ENCODE peak calls at places on chromosomes 16 and 17, in nine cellular contexts. O is PC-3; L is sigmoid colon; B is A673; X is thyroid gland; N is lower leg skin; Q is CD8-positive, alpha-beta T cell; F is stomach; U is prostate gland. E is an unnamed sample.

GRCh38 chr16:17271687-17272086 is 199.1 kb downstream of the XYLT1 start:
- DNase-seq in O (no peak), L (no peak), B (no peak), X (peak), N (no peak), Q (no peak), F (peak), U (no peak), E (no peak)

GRCh38 chr16:67278773-67279295 is 498 bp upstream of the PLEKHG4 start:
- DNase-seq in O (no peak), L (no peak), B (no peak), X (peak), N (no peak), Q (peak), F (no peak), U (no peak), E (no peak)

GRCh38 chr17:21263351-21263750 is 10.1 kb upstream of the NATD1 start:
- DNase-seq in O (peak), L (no peak), B (no peak), X (no peak), N (no peak), Q (no peak), F (no peak), U (no peak), E (no peak)

GRCh38 chr16:49497466-49497865 is 123.9 kb downstream of the C16orf78 start:
- DNase-seq in O (no peak), L (no peak), B (no peak), X (no peak), N (peak), Q (no peak), F (no peak), U (no peak), E (no peak)

GRCh38 chr16:69925311-69925710 is 25.8 kb upstream of the CLEC18A start:
- DNase-seq in O (no peak), L (no peak), B (no peak), X (no peak), N (no peak), Q (no peak), F (no peak), U (no peak), E (no peak)

GRCh38 chr16:19284207-19284606 is 1.3 kb upstream of the CLEC19A start:
- DNase-seq in O (peak), L (no peak), B (peak), X (peak), N (peak), Q (no peak), F (peak), U (peak), E (peak)

GRCh38 chr16:82655315-82655714 is 28.5 kb downstream of the CDH13 start:
- DNase-seq in O (no peak), L (peak), B (peak), X (peak), N (no peak), Q (peak), F (peak), U (no peak), E (no peak)

GRCh38 chr16:28105954-28106353 is 42.4 kb upstream of the GSG1L start:
- DNase-seq in O (no peak), L (no peak), B (no peak), X (no peak), N (peak), Q (no peak), F (no peak), U (no peak), E (no peak)

GRCh38 chr17:46979023-46979870 is at the start of gene RPRML:
- DNase-seq in O (peak), L (no peak), B (peak), X (peak), N (no peak), Q (no peak), F (peak), U (no peak), E (no peak)

GRCh38 chr16:23255000-23255399 is 47.1 kb upstream of the SCNN1B start:
- DNase-seq in O (no peak), L (no peak), B (no peak), X (no peak), N (no peak), Q (no peak), F (no peak), U (no peak), E (no peak)

GRCh38 chr16:46853713-46854443 is 22.9 kb upstream of the C16orf87 start:
- DNase-seq in O (peak), L (peak), B (peak), X (peak), N (peak), Q (peak), F (peak), U (peak), E (no peak)

GRCh38 chr17:77827461-77827968 is 131.0 kb upstream of the TNRC6C start:
- DNase-seq in O (no peak), L (peak), B (no peak), X (no peak), N (no peak), Q (no peak), F (no peak), U (no peak), E (peak)

GRCh38 chr16:27999687-28000086 is 63.8 kb downstream of the GSG1L start:
- DNase-seq in O (peak), L (no peak), B (no peak), X (no peak), N (no peak), Q (no peak), F (no peak), U (no peak), E (no peak)

GRCh38 chr16:3520861-3521260 is 20.1 kb downstream of the CLUAP1 start:
- DNase-seq in O (no peak), L (no peak), B (no peak), X (no peak), N (peak), Q (no peak), F (no peak), U (no peak), E (no peak)

GRCh38 chr17:29179232-29180036 is 764 bp downstream of the MYO18A start:
- DNase-seq in O (peak), L (no peak), B (no peak), X (peak), N (peak), Q (no peak), F (peak), U (peak), E (peak)

GRCh38 chr16:19179890-19180490 is 11.9 kb downstream of the SYT17 start:
- DNase-seq in O (peak), L (peak), B (peak), X (peak), N (peak), Q (peak), F (peak), U (peak), E (no peak)

GRCh38 chr16:90026135-90026534 is 6.9 kb upstream of the DBNDD1 start:
- DNase-seq in O (no peak), L (no peak), B (no peak), X (no peak), N (no peak), Q (no peak), F (no peak), U (no peak), E (no peak)

GRCh38 chr16:90031931-90032663 is 12.8 kb upstream of the DBNDD1 start:
- DNase-seq in O (no peak), L (no peak), B (peak), X (no peak), N (no peak), Q (no peak), F (no peak), U (no peak), E (no peak)

GRCh38 chr17:76880268-76880667 is 12.1 kb downstream of the MGAT5B start:
- DNase-seq in O (no peak), L (no peak), B (no peak), X (no peak), N (no peak), Q (no peak), F (no peak), U (no peak), E (no peak)

GRCh38 chr16:30558789-30559377 is 709 bp upstream of the ZNF764 start:
- DNase-seq in O (no peak), L (no peak), B (no peak), X (no peak), N (no peak), Q (no peak), F (no peak), U (no peak), E (no peak)

GRCh38 chr16:30559690-30560089 is 1.5 kb upstream of the ZNF764 start:
- DNase-seq in O (no peak), L (no peak), B (no peak), X (no peak), N (no peak), Q (no peak), F (no peak), U (no peak), E (no peak)

GRCh38 chr16:30557397-30557949 is 701 bp downstream of the ZNF764 start:
- DNase-seq in O (no peak), L (peak), B (no peak), X (no peak), N (no peak), Q (no peak), F (no peak), U (no peak), E (no peak)

GRCh38 chr16:30555848-30556473 is 2.2 kb downstream of the ZNF764 start:
- DNase-seq in O (no peak), L (no peak), B (no peak), X (no peak), N (no peak), Q (no peak), F (no peak), U (no peak), E (no peak)

GRCh38 chr16:30557950-30558788 is at the start of gene ZNF764:
- DNase-seq in O (peak), L (peak), B (peak), X (peak), N (peak), Q (peak), F (peak), U (peak), E (peak)
- TF ChIP-seq CTCF in O (no peak), L (no peak), B (no peak), X (no peak), N (no peak), Q (no peak), F (no peak), U (peak), E (no peak)

DNA sequence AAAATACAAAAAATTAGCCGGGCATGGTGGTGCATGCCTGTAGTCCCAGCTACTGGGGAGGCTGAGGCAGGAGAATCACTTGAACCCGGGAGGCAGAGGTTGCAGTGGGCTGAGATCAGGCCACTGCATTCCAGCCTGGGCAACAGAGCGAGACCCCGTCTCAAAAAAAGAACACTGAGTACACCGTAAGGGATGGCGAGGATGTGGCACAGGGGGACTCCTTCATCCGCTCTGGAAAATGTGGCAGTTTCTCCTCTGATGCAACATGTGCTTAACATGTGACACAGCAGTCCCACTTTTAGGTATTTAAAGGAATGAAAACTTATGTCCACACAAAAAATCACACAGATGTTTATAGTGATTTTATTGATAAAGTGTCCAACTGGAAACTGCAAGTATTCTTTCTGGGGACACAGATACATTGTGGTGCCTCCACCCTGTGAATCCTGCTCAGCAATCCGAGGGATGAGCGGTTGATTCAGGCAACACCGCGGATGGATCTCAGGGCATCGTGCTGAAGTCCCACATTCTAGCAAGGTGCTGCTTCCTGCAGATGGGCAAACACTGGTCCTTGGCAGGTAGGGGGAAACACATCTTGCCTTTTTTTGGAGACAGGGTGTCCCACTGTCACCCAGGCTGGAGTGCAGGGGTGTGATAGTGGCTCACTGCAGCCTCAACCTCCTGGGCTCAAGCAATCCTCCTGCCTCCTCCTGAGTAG is 3.5 kb upstream of the C16orf95 start:
- DNase-seq in O (no peak), L (no peak), B (no peak), X (no peak), N (no peak), Q (no peak), F (no peak), U (no peak), E (no peak)
- H3K4me3 ChIP-seq in O (no peak), L (no peak), B (no peak), X (no peak), N (no peak), Q (no peak), F (no peak), U (no peak), E (no peak)

GRCh38 chr17:37521821-37522220 is 32.1 kb downstream of the DUSP14 start:
- DNase-seq in O (no peak), L (no peak), B (no peak), X (no peak), N (no peak), Q (no peak), F (no peak), U (no peak), E (no peak)

GRCh38 chr17:37518816-37519215 is 29.1 kb downstream of the DUSP14 start:
- DNase-seq in O (no peak), L (no peak), B (no peak), X (peak), N (no peak), Q (no peak), F (no peak), U (peak), E (no peak)

GRCh38 chr17:37523715-37524219 is 34.1 kb downstream of the DUSP14 start:
- DNase-seq in O (no peak), L (no peak), B (no peak), X (no peak), N (peak), Q (no peak), F (no peak), U (no peak), E (no peak)

GRCh38 chr17:37519241-37519985 is 29.7 kb downstream of the DUSP14 start:
- DNase-seq in O (no peak), L (no peak), B (no peak), X (no peak), N (no peak), Q (no peak), F (no peak), U (no peak), E (no peak)

GRCh38 chr17:37520174-37520573 is 30.5 kb downstream of the DUSP14 start:
- DNase-seq in O (no peak), L (no peak), B (no peak), X (no peak), N (no peak), Q (no peak), F (no peak), U (no peak), E (no peak)
- TF ChIP-seq CTCF in O (no peak), L (no peak), B (no peak), X (no peak), N (no peak), Q (no peak), F (no peak), U (no peak), E (no peak)

GRCh38 chr16:389317-389716 is 7.5 kb upstream of the PGAP6 start:
- DNase-seq in O (no peak), L (no peak), B (no peak), X (no peak), N (no peak), Q (no peak), F (no peak), U (no peak), E (no peak)
- H3K4me3 ChIP-seq in O (no peak), L (no peak), B (no peak), X (no peak), N (no peak), Q (no peak), F (no peak), U (no peak), E (no peak)

GRCh38 chr17:80773243-80773991 is 218.2 kb upstream of the CHMP6 start:
- DNase-seq in O (no peak), L (peak), B (no peak), X (no peak), N (no peak), Q (no peak), F (no peak), U (peak), E (no peak)
- TF ChIP-seq CTCF in O (no peak), L (peak), B (peak), X (no peak), N (no peak), Q (no peak), F (no peak), U (no peak), E (no peak)

GRCh38 chr16:72255785-72256184 is 83.8 kb upstream of the PMFBP1 start:
- DNase-seq in O (no peak), L (no peak), B (no peak), X (no peak), N (no peak), Q (no peak), F (no peak), U (no peak), E (no peak)
- H3K4me3 ChIP-seq in O (no peak), L (no peak), B (no peak), X (no peak), N (no peak), Q (no peak), F (no peak), U (no peak), E (no peak)

GRCh38 chr17:39576187-39576586 is 31.5 kb downstream of the NEUROD2 start:
- DNase-seq in O (no peak), L (no peak), B (peak), X (no peak), N (no peak), Q (no peak), F (no peak), U (no peak), E (no peak)
- TF ChIP-seq CTCF in O (peak), L (no peak), B (peak), X (no peak), N (no peak), Q (no peak), F (no peak), U (no peak), E (peak)

GRCh38 chr17:42388381-42389134 is at the start of gene STAT3:
- DNase-seq in O (no peak), L (peak), B (peak), X (peak), N (peak), Q (peak), F (peak), U (peak), E (peak)

GRCh38 chr17:42387663-42388380 is 420 bp downstream of the STAT3 start:
- DNase-seq in O (no peak), L (peak), B (peak), X (peak), N (peak), Q (peak), F (peak), U (peak), E (no peak)

GRCh38 chr17:42387221-42387657 is 1.0 kb downstream of the STAT3 start:
- DNase-seq in O (no peak), L (peak), B (peak), X (no peak), N (no peak), Q (no peak), F (no peak), U (peak), E (no peak)

GRCh38 chr17:42389902-42390301 is 1.7 kb upstream of the STAT3 start:
- DNase-seq in O (no peak), L (peak), B (no peak), X (no peak), N (no peak), Q (no peak), F (no peak), U (no peak), E (no peak)

GRCh38 chr17:42389135-42389417 is 834 bp upstream of the STAT3 start:
- DNase-seq in O (no peak), L (no peak), B (no peak), X (no peak), N (no peak), Q (no peak), F (no peak), U (no peak), E (no peak)
- H3K4me3 ChIP-seq in O (no peak), L (peak), B (peak), X (no peak), N (no peak), Q (peak), F (peak), U (peak), E (peak)

DNA sequence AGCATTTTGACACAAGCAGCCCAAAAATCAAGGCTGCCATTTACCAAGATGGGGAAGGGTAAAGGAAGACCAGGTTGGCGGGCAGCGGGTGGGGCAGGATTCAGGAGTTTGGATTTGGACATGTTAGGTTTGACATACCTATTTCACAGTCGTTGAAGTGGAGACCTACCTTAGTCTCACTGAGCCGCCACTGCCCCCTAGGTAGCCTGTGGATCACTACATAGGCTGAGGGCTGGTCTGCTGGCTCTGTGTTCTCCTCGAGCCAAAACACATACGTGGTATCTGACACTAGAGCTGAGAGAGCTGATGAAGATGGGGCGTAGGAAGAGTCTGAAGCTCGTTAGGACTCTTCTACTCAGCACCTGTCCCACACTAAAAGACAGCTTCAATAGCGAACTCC is 115.1 kb downstream of the HIC1 start:
- DNase-seq in O (peak), L (peak), B (no peak), X (no peak), N (no peak), Q (peak), F (no peak), U (no peak), E (no peak)
- TF ChIP-seq CTCF in O (peak), L (no peak), B (peak), X (no peak), N (no peak), Q (no peak), F (no peak), U (no peak), E (no peak)

E was measured in RWPE2.